ENCODE peak calls at places on chromosomes 3 and 15, in six cellular contexts. P is progenitor cell of endocrine pancreas; K is DND-41; R is NCI-H1092; Z is stimulated activated CD4-positive, alpha-beta T cell treated with anti-CD3 and anti-CD28 coated beads, TNF-alpha, amount 100 ng/mL, for 24 hours; W is DMS153. D is an unnamed sample.

GRCh38 chr3:16319307-16319706 is 54.3 kb downstream of the OXNAD1 start:
- DNase-seq in Z (peak; percentile 67), R (no peak), K (peak; percentile 78), P (no peak), W (no peak), D (no peak)

GRCh38 chr3:4748701-4749378 is 230.4 kb upstream of the BHLHE40 start:
- DNase-seq in K (no peak), Z (no peak), R (no peak), W (no peak), P (no peak), D (no peak)

GRCh38 chr3:57370331-57370730 is 77.8 kb upstream of the ASB14 start:
- DNase-seq in W (no peak), R (no peak), K (no peak), Z (no peak), P (no peak), D (no peak)

GRCh38 chr3:130925628-130926027 is 31.7 kb downstream of the ATP2C1 start:
- DNase-seq in K (peak; percentile 57), Z (no peak), P (no peak), R (no peak), W (peak; percentile 4), D (no peak)

GRCh38 chr15:85692873-85693272 is 101.9 kb downstream of the KLHL25 start:
- DNase-seq in Z (no peak), P (no peak), R (no peak), K (no peak), W (no peak), D (no peak)

GRCh38 chr3:167887096-167887495 is 151.6 kb downstream of the SERPINI1 start:
- DNase-seq in R (no peak), K (no peak), Z (no peak), P (no peak), W (peak; percentile 13), D (no peak)

GRCh38 chr15:22930782-22931484 is 49.2 kb downstream of the CYFIP1 start:
- DNase-seq in R (no peak), W (no peak), Z (no peak), K (no peak), P (no peak), D (peak; percentile 48)

GRCh38 chr15:63401078-63401477 is 19.4 kb upstream of the CA12 start:
- DNase-seq in W (no peak), Z (no peak), K (no peak), R (no peak), P (no peak), D (no peak)

GRCh38 chr15:83219026-83219425 is 11.4 kb upstream of the HDGFL3 start:
- DNase-seq in Z (no peak), W (no peak), R (no peak), P (no peak), K (no peak), D (no peak)

GRCh38 chr15:76139368-76140068 is 79.7 kb downstream of the TMEM266 start:
- DNase-seq in W (peak; percentile 16), P (peak; percentile 63), R (peak; percentile 24), K (peak; percentile 75), Z (peak; percentile 58), D (peak; percentile 42)

GRCh38 chr15:63600001-63600645 is 2.9 kb downstream of the FBXL22 start:
- DNase-seq in Z (no peak), W (no peak), K (no peak), P (no peak), R (no peak), D (no peak)

GRCh38 chr3:156676467-156677119 is 2.2 kb downstream of the TIPARP start:
- DNase-seq in Z (no peak), K (no peak), W (peak; percentile 35), R (no peak), P (no peak), D (no peak)

GRCh38 chr3:116034071-116034470 is 410.8 kb downstream of the GAP43 start:
- DNase-seq in W (no peak), Z (no peak), K (no peak), P (no peak), R (no peak), D (no peak)

GRCh38 chr3:184157206-184157605 is 2.0 kb downstream of the DVL3 start:
- DNase-seq in W (no peak), K (no peak), R (no peak), P (no peak), Z (no peak), D (no peak)

GRCh38 chr15:59353994-59354951 is 18.4 kb downstream of the MYO1E start:
- DNase-seq in Z (no peak), K (no peak), P (no peak), R (no peak), W (no peak), D (no peak)

GRCh38 chr15:86439614-86440013 is 359.9 kb downstream of the AGBL1 start:
- DNase-seq in Z (no peak), K (no peak), W (no peak), R (no peak), P (no peak), D (no peak)

GRCh38 chr3:10373686-10374261 is 52.9 kb upstream of the SEC13 start:
- DNase-seq in R (no peak), Z (no peak), P (no peak), K (no peak), W (no peak), D (no peak)

GRCh38 chr15:100918690-100919480 is at the start of gene LRRK1:
- DNase-seq in P (no peak), W (no peak), Z (no peak), K (no peak), R (no peak), D (no peak)

GRCh38 chr3:171461087-171461917 is 1.1 kb upstream of the TNIK start:
- DNase-seq in R (peak; percentile 53), W (peak; percentile 62), Z (no peak), P (no peak), K (no peak), D (peak; percentile 86)

GRCh38 chr3:124860599-124860998 is 26.6 kb downstream of the ITGB5 start:
- DNase-seq in P (no peak), K (no peak), Z (no peak), R (no peak), W (no peak), D (no peak)

GRCh38 chr15:39580117-39580629 is 706 bp upstream of the THBS1 start:
- DNase-seq in W (peak; percentile 41), R (peak; percentile 59), Z (peak; percentile 66), K (peak; percentile 29), P (peak; percentile 92), D (peak; percentile 76)

GRCh38 chr3:124878561-124879394 is 8.4 kb downstream of the ITGB5 start:
- DNase-seq in K (no peak), R (no peak), P (no peak), W (no peak), Z (no peak), D (no peak)

D was measured in NCI-H774.